ENCODE peak calls at places on chromosomes 12 and 14, in eight cellular contexts. F, D, A, E, R, I, K and M are unnamed samples.

GRCh38 chr12:54425696-54426095 is 6.6 kb upstream of the ITGA5 start:
- DNase-seq in F (no peak), D (no peak), A (no peak), E (no peak), R (no peak), I (no peak), K (no peak), M (no peak)

GRCh38 chr12:72271741-72272661 is at the start of gene TRHDE:
- DNase-seq in F (no peak), D (no peak), A (no peak), E (no peak), R (peak), I (no peak), K (no peak), M (peak)

GRCh38 chr14:77045570-77045890 is 17.0 kb upstream of the IRF2BPL start:
- DNase-seq in F (no peak), D (no peak), A (no peak), E (no peak), R (no peak), I (no peak), K (no peak), M (no peak)

GRCh38 chr12:92278378-92278828 is 132.8 kb upstream of the BTG1 start:
- DNase-seq in F (no peak), D (no peak), A (no peak), E (no peak), R (no peak), I (no peak), K (no peak), M (no peak)

GRCh38 chr14:37592288-37593274 is 2.5 kb downstream of the FOXA1 start:
- DNase-seq in F (no peak), D (no peak), A (no peak), E (no peak), R (no peak), I (no peak), K (no peak), M (no peak)

GRCh38 chr14:84397621-84398020 is 1132.3 kb upstream of the FLRT2 start:
- DNase-seq in F (no peak), D (no peak), A (no peak), E (no peak), R (no peak), I (no peak), K (no peak), M (no peak)

GRCh38 chr12:4246116-4246515 is 27.4 kb upstream of the CCND2 start:
- DNase-seq in F (no peak), D (no peak), A (no peak), E (no peak), R (no peak), I (no peak), K (no peak), M (no peak)

GRCh38 chr12:49031573-49032161 is 13.1 kb upstream of the PRKAG1 start:
- DNase-seq in F (no peak), D (no peak), A (no peak), E (no peak), R (no peak), I (no peak), K (no peak), M (no peak)

GRCh38 chr14:72433511-72433910 is 460.4 kb downstream of the DPF3 start:
- DNase-seq in F (no peak), D (no peak), A (no peak), E (no peak), R (peak), I (no peak), K (no peak), M (no peak)

GRCh38 chr12:31016057-31016456 is 57.6 kb upstream of the DDX11 start:
- DNase-seq in F (no peak), D (no peak), A (no peak), E (no peak), R (no peak), I (no peak), K (no peak), M (no peak)